ENCODE peak calls at places on chromosomes 12 and 14, in nine cellular contexts. A is Peyer's patch, J is choroid plexus epithelial cell, D is stomach, U is MM.1S, Y is MCF 10A, B is left ventricle myocardium inferior, S is GM10248, Z is GM13977. P is an unnamed sample.

GRCh38 chr14:29618323-29619067 is 309.2 kb downstream of the PRKD1 start:
- DNase-seq in A (no peak), J (no peak), D (no peak), U (no peak), Y (no peak), B (no peak), S (no peak), Z (no peak), P (no peak)

GRCh38 chr12:18595406-18595805 is 142.4 kb downstream of the PLCZ1 start:
- DNase-seq in A (no peak), J (peak), D (no peak), U (no peak), Y (no peak), B (no peak), S (no peak), Z (no peak), P (no peak)

GRCh38 chr12:9634177-9634803 is 26.6 kb upstream of the KLRB1 start:
- DNase-seq in A (peak), J (peak), D (peak), U (peak), Y (peak), B (no peak), S (peak), Z (peak), P (peak)

GRCh38 chr12:12562016-12562483 is 613 bp downstream of the DUSP16 start:
- DNase-seq in A (no peak), J (peak), D (no peak), U (peak), Y (peak), B (peak), S (peak), Z (peak), P (peak)

GRCh38 chr14:35337074-35337556 is 44.9 kb downstream of the PSMA6 start:
- DNase-seq in A (no peak), J (no peak), D (no peak), U (no peak), Y (no peak), B (no peak), S (no peak), Z (no peak), P (no peak)

GRCh38 chr14:100662850-100663527 is 63.7 kb upstream of the DLK1 start:
- DNase-seq in A (peak), J (peak), D (peak), U (peak), Y (peak), B (peak), S (peak), Z (peak), P (peak)

GRCh38 chr14:99221445-99221844 is 50.6 kb downstream of the BCL11B start:
- DNase-seq in A (no peak), J (no peak), D (no peak), U (no peak), Y (no peak), B (no peak), S (no peak), Z (no peak), P (no peak)

GRCh38 chr12:15716566-15716965 is 72.6 kb downstream of the EPS8 start:
- DNase-seq in A (no peak), J (peak), D (no peak), U (no peak), Y (no peak), B (no peak), S (no peak), Z (no peak), P (no peak)

GRCh38 chr12:56188786-56189335 is 422 bp downstream of the SMARCC2 start:
- DNase-seq in A (peak), J (no peak), D (no peak), U (no peak), Y (no peak), B (no peak), S (peak), Z (peak), P (no peak)

GRCh38 chr14:100592972-100593371 is 5.8 kb upstream of the BEGAIN start:
- DNase-seq in A (no peak), J (no peak), D (no peak), U (no peak), Y (no peak), B (no peak), S (no peak), Z (no peak), P (no peak)

GRCh38 chr14:23750357-23750756 is 114.2 kb downstream of the DHRS2 start:
- DNase-seq in A (no peak), J (no peak), D (no peak), U (no peak), Y (no peak), B (no peak), S (no peak), Z (no peak), P (no peak)

GRCh38 chr14:21096889-21097615 is 1.4 kb downstream of the ZNF219 start:
- DNase-seq in A (no peak), J (no peak), D (no peak), U (no peak), Y (no peak), B (no peak), S (no peak), Z (peak), P (no peak)

GRCh38 chr14:66758031-66758613 is 250.2 kb downstream of the GPHN start:
- DNase-seq in A (no peak), J (no peak), D (no peak), U (no peak), Y (no peak), B (no peak), S (no peak), Z (no peak), P (no peak)

GRCh38 chr12:27534060-27534764 is 10.2 kb downstream of the PPFIBP1 start:
- DNase-seq in A (no peak), J (no peak), D (no peak), U (no peak), Y (no peak), B (no peak), S (peak), Z (peak), P (peak)

GRCh38 chr14:54252072-54252730 is 144.6 kb upstream of the CDKN3 start:
- DNase-seq in A (no peak), J (peak), D (no peak), U (no peak), Y (peak), B (no peak), S (no peak), Z (no peak), P (no peak)

GRCh38 chr12:80226576-80226975 is 127.2 kb downstream of the OTOGL start:
- DNase-seq in A (no peak), J (peak), D (no peak), U (no peak), Y (peak), B (no peak), S (no peak), Z (no peak), P (no peak)

GRCh38 chr12:25034676-25035075 is 85.8 kb upstream of the BCAT1 start:
- DNase-seq in A (no peak), J (no peak), D (no peak), U (no peak), Y (no peak), B (no peak), S (no peak), Z (no peak), P (no peak)

GRCh38 chr14:102008891-102009290 is 44.5 kb downstream of the DYNC1H1 start:
- DNase-seq in A (no peak), J (no peak), D (no peak), U (no peak), Y (no peak), B (no peak), S (no peak), Z (no peak), P (no peak)

GRCh38 chr12:54371328-54372112 is 7.2 kb upstream of the GPR84 start:
- DNase-seq in A (no peak), J (no peak), D (no peak), U (no peak), Y (peak), B (peak), S (no peak), Z (no peak), P (no peak)

GRCh38 chr12:27828196-27828595 is 48.2 kb upstream of the MANSC4 start:
- DNase-seq in A (no peak), J (no peak), D (no peak), U (no peak), Y (no peak), B (no peak), S (no peak), Z (no peak), P (no peak)

GRCh38 chr12:104219908-104220404 is 4.4 kb downstream of the TXNRD1 start:
- DNase-seq in A (no peak), J (peak), D (peak), U (no peak), Y (peak), B (no peak), S (no peak), Z (no peak), P (no peak)

GRCh38 chr12:151579-151978 is 62.4 kb downstream of the SLC6A12 start:
- DNase-seq in A (no peak), J (no peak), D (no peak), U (no peak), Y (no peak), B (no peak), S (no peak), Z (no peak), P (no peak)

GRCh38 chr12:155006-155405 is 59.0 kb downstream of the SLC6A12 start:
- DNase-seq in A (no peak), J (no peak), D (no peak), U (no peak), Y (no peak), B (no peak), S (no peak), Z (no peak), P (no peak)

GRCh38 chr12:154058-154457 is 59.9 kb downstream of the SLC6A12 start:
- DNase-seq in A (no peak), J (no peak), D (no peak), U (no peak), Y (no peak), B (no peak), S (no peak), Z (no peak), P (no peak)

GRCh38 chr12:152440-152839 is 61.5 kb downstream of the SLC6A12 start:
- DNase-seq in A (no peak), J (peak), D (no peak), U (no peak), Y (peak), B (no peak), S (no peak), Z (no peak), P (no peak)

DNA sequence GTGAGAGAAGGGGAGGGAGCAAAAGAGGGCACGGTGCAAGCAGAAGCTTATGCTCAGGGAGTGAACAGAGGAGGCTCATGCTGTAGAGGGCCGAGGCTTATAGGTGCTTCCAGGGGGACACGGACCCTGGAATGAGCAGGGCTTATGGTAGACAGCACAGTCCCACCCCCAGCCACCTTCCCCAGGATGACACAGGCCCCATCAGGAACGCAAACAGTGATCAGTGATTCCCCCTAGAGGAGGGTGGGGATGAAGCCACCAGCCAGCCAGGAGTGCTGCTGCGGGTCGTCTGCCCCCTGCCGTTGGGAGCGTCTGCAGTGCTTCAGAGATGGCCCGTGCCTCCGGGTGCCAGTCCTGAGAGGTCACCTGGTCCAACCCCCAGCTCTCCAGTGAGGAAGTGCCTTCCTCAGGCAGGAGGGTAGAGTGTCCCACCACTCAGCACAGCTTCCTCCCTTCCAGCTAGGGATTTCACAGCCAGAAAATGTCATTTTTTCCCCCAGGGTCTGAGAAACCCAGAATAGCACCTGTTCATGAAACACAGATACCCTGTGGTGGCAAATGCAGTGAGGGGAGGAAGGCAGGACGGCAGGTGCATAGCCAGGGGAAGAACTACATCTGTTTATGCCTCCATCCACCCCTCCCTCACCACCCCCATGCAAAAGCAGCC is 60.7 kb downstream of the SLC6A12 start:
- DNase-seq in A (peak), J (peak), D (peak), U (peak), Y (peak), B (peak), S (peak), Z (peak), P (peak)
- TF ChIP-seq CTCF in A (peak), J (peak), D (peak), U (peak), Y (peak), B (peak), S (peak), Z (peak), P (peak)

DNA sequence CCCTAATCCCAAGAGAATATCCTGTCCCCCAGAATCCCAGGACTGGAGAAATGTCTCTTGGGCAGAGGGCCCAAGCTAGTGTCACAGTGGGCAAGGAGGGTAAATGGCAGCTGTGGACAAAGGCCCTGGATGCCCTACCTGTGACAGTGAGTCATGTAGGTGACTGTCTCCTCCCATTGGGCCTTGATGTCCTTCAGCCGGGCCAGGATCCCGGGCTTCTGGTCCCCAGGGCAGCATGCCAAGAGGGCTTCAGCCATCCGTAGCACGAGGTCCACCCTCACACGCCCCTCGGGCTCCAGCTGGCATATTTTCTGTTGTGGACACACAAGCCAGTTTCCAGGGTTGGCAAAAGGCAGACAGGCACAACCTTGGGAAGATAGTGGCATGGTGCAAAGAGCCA is 48.8 kb downstream of the SYNE3 start:
- DNase-seq in A (no peak), J (no peak), D (no peak), U (no peak), Y (no peak), B (peak), S (no peak), Z (no peak), P (no peak)
- TF ChIP-seq CTCF in A (no peak), J (no peak), D (no peak), U (no peak), Y (no peak), B (no peak), S (no peak), Z (no peak), P (no peak)

GRCh38 chr12:121889267-121889624 is 656 bp downstream of the PSMD9 start:
- DNase-seq in A (no peak), J (no peak), D (no peak), U (no peak), Y (no peak), B (no peak), S (no peak), Z (no peak), P (no peak)
- TF ChIP-seq CTCF in A (no peak), J (no peak), D (no peak), U (no peak), Y (no peak), B (no peak), S (no peak), Z (no peak), P (no peak)

GRCh38 chr12:121513464-121514183 is 67.2 kb downstream of the KDM2B start:
- DNase-seq in A (peak), J (no peak), D (peak), U (peak), Y (peak), B (no peak), S (peak), Z (peak), P (peak)
- TF ChIP-seq CTCF in A (no peak), J (no peak), D (no peak), U (no peak), Y (no peak), B (no peak), S (no peak), Z (no peak), P (no peak)